ENCODE peak calls at places on chromosome 22, in eight cellular contexts. Z is epithelial cell of esophagus, F is IMR-90, T is lower leg skin, S is lower lobe of right lung, U is fibroblast of villous mesenchyme, B is body of pancreas, H is BJ. Q is an unnamed sample.

GRCh38 chr22:17726561-17727243 is 47.6 kb downstream of the BID start:
- DNase-seq in U (peak), T (no peak), F (peak), S (no peak), H (no peak), B (no peak), Z (no peak), Q (no peak)

GRCh38 chr22:27686534-27686933 is 115.0 kb downstream of the MN1 start:
- DNase-seq in T (peak), B (peak), U (peak), H (peak), F (peak), Z (peak), S (no peak), Q (peak)

GRCh38 chr22:37636186-37636948 is 3.1 kb upstream of the SH3BP1 start:
- DNase-seq in U (peak), T (no peak), B (no peak), F (peak), H (no peak), Z (no peak), S (no peak), Q (no peak)

GRCh38 chr22:39537981-39538380 is 5.4 kb upstream of the RPS19BP1 start:
- DNase-seq in U (no peak), H (no peak), Z (no peak), B (no peak), S (no peak), T (no peak), F (no peak), Q (no peak)

GRCh38 chr22:39617342-39617741 is 46.8 kb downstream of the CACNA1I start:
- DNase-seq in T (no peak), S (no peak), B (no peak), U (no peak), Z (no peak), F (no peak), H (no peak), Q (no peak)

GRCh38 chr22:38446018-38446601 is 8.9 kb downstream of the KCNJ4 start:
- DNase-seq in U (no peak), F (no peak), B (no peak), H (no peak), Z (no peak), S (no peak), T (no peak), Q (no peak)

GRCh38 chr22:50469377-50470305 is 5.2 kb downstream of the SBF1 start:
- DNase-seq in Z (peak), F (peak), U (peak), T (peak), B (peak), H (no peak), S (peak), Q (peak)

GRCh38 chr22:30573594-30574094 is 821 bp downstream of the GAL3ST1 start:
- DNase-seq in H (no peak), U (no peak), Z (no peak), B (peak), F (no peak), S (no peak), T (no peak), Q (no peak)

GRCh38 chr22:41057076-41057475 is 35.3 kb upstream of the EP300 start:
- DNase-seq in T (no peak), Z (no peak), B (no peak), H (no peak), U (no peak), F (no peak), S (no peak), Q (no peak)

GRCh38 chr22:41681616-41682015 is 7.1 kb downstream of the SNU13 start:
- DNase-seq in S (no peak), T (no peak), F (no peak), Z (peak), U (peak), H (no peak), B (no peak), Q (no peak)

GRCh38 chr22:29917052-29917902 is 34.3 kb downstream of the MTMR3 start:
- DNase-seq in S (no peak), B (peak), T (peak), F (peak), H (no peak), Z (peak), U (peak), Q (no peak)

GRCh38 chr22:47133263-47133662 is 370.8 kb downstream of the TBC1D22A start:
- DNase-seq in F (no peak), U (no peak), H (no peak), S (no peak), Z (no peak), B (no peak), T (no peak), Q (no peak)

GRCh38 chr22:24977370-24978230 is 25.1 kb downstream of the KIAA1671 start:
- DNase-seq in F (no peak), Z (peak), B (no peak), H (no peak), S (peak), U (peak), T (peak), Q (no peak)

GRCh38 chr22:29679316-29679715 is 40.5 kb upstream of the CABP7 start:
- DNase-seq in B (no peak), F (peak), U (peak), S (no peak), T (no peak), Z (no peak), H (no peak), Q (no peak)

GRCh38 chr22:24965822-24966626 is 13.5 kb downstream of the KIAA1671 start:
- DNase-seq in Z (peak), T (no peak), U (peak), F (no peak), H (no peak), S (peak), B (peak), Q (no peak)

GRCh38 chr22:22787151-22787550 is 100.5 kb upstream of the IGLL5 start:
- DNase-seq in T (no peak), S (no peak), U (no peak), F (no peak), B (no peak), Z (no peak), H (no peak), Q (no peak)

GRCh38 chr22:46592390-46592872 is 27.8 kb upstream of the GRAMD4 start:
- DNase-seq in T (no peak), H (peak), F (peak), U (no peak), Z (no peak), S (peak), B (no peak), Q (no peak)

GRCh38 chr22:39954584-39955055 is 5.6 kb upstream of the TMA7B start:
- DNase-seq in T (no peak), H (peak), F (peak), S (no peak), U (peak), Z (no peak), B (no peak), Q (peak)

GRCh38 chr22:29259253-29259899 is 8.4 kb downstream of the RHBDD3 start:
- DNase-seq in T (no peak), S (no peak), U (no peak), H (no peak), B (no peak), Z (no peak), F (no peak), Q (no peak)

GRCh38 chr22:38138961-38139360 is 28.5 kb upstream of the BAIAP2L2 start:
- DNase-seq in F (no peak), B (no peak), T (no peak), Z (no peak), H (no peak), U (no peak), S (no peak), Q (no peak)

GRCh38 chr22:50522806-50523438 is 2.5 kb downstream of the SCO2 start:
- DNase-seq in U (no peak), Z (no peak), S (no peak), T (no peak), H (no peak), F (no peak), B (no peak), Q (no peak)

GRCh38 chr22:34160117-34160758 is 240.0 kb upstream of the LARGE1 start:
- DNase-seq in U (no peak), H (no peak), S (no peak), F (no peak), Z (no peak), B (no peak), T (peak), Q (no peak)

GRCh38 chr22:41964106-41964494 is 5.1 kb upstream of the SEPTIN3 start:
- DNase-seq in U (no peak), B (no peak), T (no peak), S (no peak), H (no peak), Z (no peak), F (no peak), Q (no peak)

GRCh38 chr22:38427940-38428339 is 27.1 kb downstream of the KCNJ4 start:
- DNase-seq in Z (no peak), H (no peak), U (no peak), F (no peak), S (no peak), T (no peak), B (no peak), Q (no peak)

GRCh38 chr22:22235564-22235963 is 9.0 kb upstream of the VPREB1 start:
- DNase-seq in H (no peak), B (peak), Z (peak), T (no peak), S (no peak), F (no peak), U (peak), Q (no peak)

GRCh38 chr22:39236321-39237275 is 8.2 kb downstream of the PDGFB start:
- DNase-seq in T (no peak), U (peak), H (no peak), S (peak), F (no peak), Z (no peak), B (no peak), Q (no peak)

GRCh38 chr22:24091551-24092420 is 80.7 kb downstream of the CABIN1 start:
- DNase-seq in F (no peak), U (no peak), S (no peak), H (no peak), T (no peak), Z (no peak), B (no peak), Q (no peak)

GRCh38 chr22:33000342-33001280 is 57.6 kb downstream of the SYN3 start:
- DNase-seq in U (peak), B (peak), F (peak), Z (peak), T (peak), S (peak), H (no peak), Q (no peak)
- H3K4me3 ChIP-seq in U (no peak), B (no peak), F (no peak), Z (no peak), T (no peak), S (no peak), H (no peak), Q (no peak)

DNA sequence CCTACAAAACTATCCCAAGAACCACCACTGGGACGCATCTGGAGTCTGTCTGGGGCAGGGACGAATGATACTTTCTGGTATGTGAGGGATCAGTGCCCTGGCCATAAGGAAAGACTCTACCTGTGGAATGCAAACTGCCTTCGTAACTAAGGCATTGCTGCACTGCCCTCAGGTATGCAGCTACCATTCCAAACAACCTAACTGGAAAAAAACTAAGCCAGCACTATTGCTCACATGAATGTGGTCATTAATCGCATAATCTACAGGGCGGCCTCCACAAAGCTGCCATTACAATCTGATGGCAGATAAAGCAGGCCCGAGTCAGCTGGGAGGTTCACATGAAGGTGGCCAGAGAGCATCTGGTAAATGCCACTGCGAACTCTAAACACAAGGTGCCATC is 3.9 kb downstream of the PACSIN2 start:
- DNase-seq in H (no peak), T (no peak), S (peak), B (peak), Z (no peak), U (no peak), F (no peak), Q (peak)
- TF ChIP-seq CTCF in H (no peak), T (no peak), S (no peak), B (no peak), Z (no peak), U (peak), F (no peak), Q (peak)

GRCh38 chr22:36373258-36373579 is 14.5 kb downstream of the MYH9 start:
- DNase-seq in B (no peak), T (no peak), H (no peak), U (no peak), F (peak), S (peak), Z (peak), Q (no peak)
- H3K4me3 ChIP-seq in B (no peak), T (no peak), H (no peak), U (peak), F (no peak), S (no peak), Z (no peak), Q (no peak)

GRCh38 chr22:49328630-49329405 is 498.9 kb downstream of the BRD1 start:
- DNase-seq in B (no peak), S (no peak), U (no peak), T (no peak), H (no peak), F (no peak), Z (no peak), Q (no peak)

GRCh38 chr22:49329636-49330035 is 498.0 kb downstream of the BRD1 start:
- DNase-seq in F (no peak), Z (no peak), B (no peak), U (no peak), S (peak), H (no peak), T (no peak), Q (no peak)

GRCh38 chr22:49331878-49332277 is 495.8 kb downstream of the BRD1 start:
- DNase-seq in U (no peak), S (peak), H (no peak), F (no peak), T (no peak), B (no peak), Z (no peak), Q (no peak)

GRCh38 chr22:49331223-49331815 is 496.4 kb downstream of the BRD1 start:
- DNase-seq in T (no peak), Z (no peak), H (no peak), U (no peak), S (peak), B (no peak), F (no peak), Q (no peak)

GRCh38 chr22:49330421-49331222 is 497.1 kb downstream of the BRD1 start:
- DNase-seq in F (no peak), U (no peak), Z (no peak), T (no peak), H (no peak), B (no peak), S (peak), Q (no peak)
- TF ChIP-seq CTCF in F (no peak), U (no peak), Z (no peak), T (no peak), H (no peak), B (no peak), S (no peak), Q (no peak)

GRCh38 chr22:21064917-21065864 is 19.4 kb downstream of the LRRC74B start:
- DNase-seq in Z (no peak), U (no peak), S (no peak), B (no peak), H (no peak), T (no peak), F (no peak), Q (no peak)
- H3K4me3 ChIP-seq in Z (no peak), U (no peak), S (no peak), B (no peak), H (no peak), T (no peak), F (no peak), Q (no peak)

GRCh38 chr22:19766506-19767426 is 6.2 kb downstream of the TBX1 start:
- DNase-seq in T (no peak), U (peak), Z (peak), B (peak), F (no peak), S (peak), H (no peak), Q (no peak)
- TF ChIP-seq CTCF in T (no peak), U (peak), Z (peak), B (no peak), F (peak), S (peak), H (peak), Q (peak)

GRCh38 chr22:45317551-45318167 is 7.9 kb downstream of the FAM118A start:
- DNase-seq in S (no peak), F (peak), U (peak), Z (peak), H (no peak), T (peak), B (no peak), Q (no peak)
- H3K4me3 ChIP-seq in S (no peak), F (no peak), U (no peak), Z (no peak), H (no peak), T (no peak), B (no peak), Q (no peak)

Q was measured in retinal pigment epithelial cell.